ENCODE peak calls at places on chromosomes 12 and 14, in six cellular contexts. One of them, this sample, is unnamed.

GRCh38 chr14:102949801-102950451 is 27.5 kb downstream of the AMN start:
- DNase-seq in NCI-H1417: no peak
- DNase-seq in Daoy: no peak
- DNase-seq in ELR: no peak
- DNase-seq in naive thymus-derived CD8-positive, alpha-beta T cell: no peak
- DNase-seq in HT1080: no peak
- DNase-seq in this sample: peak

GRCh38 chr12:54571166-54571856 is 17.1 kb downstream of the PPP1R1A start:
- DNase-seq in NCI-H1417: no peak
- DNase-seq in Daoy: no peak
- DNase-seq in ELR: no peak
- DNase-seq in naive thymus-derived CD8-positive, alpha-beta T cell: no peak
- DNase-seq in HT1080: no peak
- DNase-seq in this sample: no peak

GRCh38 chr12:14416658-14417057 is 51.2 kb downstream of the ATF7IP start:
- DNase-seq in NCI-H1417: peak
- DNase-seq in Daoy: peak
- DNase-seq in ELR: peak
- DNase-seq in naive thymus-derived CD8-positive, alpha-beta T cell: peak
- DNase-seq in HT1080: peak
- DNase-seq in this sample: peak

GRCh38 chr12:118635276-118635675 is 258.9 kb downstream of the SUDS3 start:
- DNase-seq in NCI-H1417: no peak
- DNase-seq in Daoy: no peak
- DNase-seq in ELR: no peak
- DNase-seq in naive thymus-derived CD8-positive, alpha-beta T cell: no peak
- DNase-seq in HT1080: no peak
- DNase-seq in this sample: no peak

GRCh38 chr12:4824415-4824814 is 85.3 kb upstream of the KCNA1 start:
- DNase-seq in NCI-H1417: no peak
- DNase-seq in Daoy: peak
- DNase-seq in ELR: peak
- DNase-seq in naive thymus-derived CD8-positive, alpha-beta T cell: no peak
- DNase-seq in HT1080: peak
- DNase-seq in this sample: peak

GRCh38 chr12:98894412-98895085 is 249.5 kb downstream of the APAF1 start:
- DNase-seq in NCI-H1417: peak
- DNase-seq in Daoy: peak
- DNase-seq in ELR: no peak
- DNase-seq in naive thymus-derived CD8-positive, alpha-beta T cell: no peak
- DNase-seq in HT1080: no peak
- DNase-seq in this sample: no peak

GRCh38 chr12:89524201-89525001 is at the start of gene GALNT4:
- DNase-seq in NCI-H1417: peak
- DNase-seq in Daoy: peak
- DNase-seq in ELR: peak
- DNase-seq in naive thymus-derived CD8-positive, alpha-beta T cell: peak
- DNase-seq in HT1080: peak
- DNase-seq in this sample: peak

GRCh38 chr12:56897844-56898341 is 36.3 kb downstream of the SDR9C7 start:
- DNase-seq in NCI-H1417: no peak
- DNase-seq in Daoy: no peak
- DNase-seq in ELR: peak
- DNase-seq in naive thymus-derived CD8-positive, alpha-beta T cell: no peak
- DNase-seq in HT1080: peak
- DNase-seq in this sample: peak

GRCh38 chr14:62076825-62077660 is 314.8 kb downstream of the SNAPC1 start:
- DNase-seq in NCI-H1417: peak
- DNase-seq in Daoy: no peak
- DNase-seq in ELR: no peak
- DNase-seq in naive thymus-derived CD8-positive, alpha-beta T cell: no peak
- DNase-seq in HT1080: no peak
- DNase-seq in this sample: no peak

This sample was measured in PC-3.